ENCODE peak calls at places on chromosomes 11 and 22, in seven cellular contexts. J is breast epithelium, G is WTC11, L is astrocyte of the cerebellum, V is lower leg skin, Q is fibroblast of mammary gland, C is GM12878. N is an unnamed sample.

GRCh38 chr11:117761993-117762392 is 35.0 kb downstream of the DSCAML1 start:
- DNase-seq in J (no peak), C (no peak), L (no peak), Q (no peak), G (no peak), V (no peak), N (no peak)

GRCh38 chr11:111569476-111569875 is 29.0 kb downstream of the LAYN start:
- DNase-seq in G (no peak), L (no peak), C (no peak), J (no peak), V (no peak), Q (no peak), N (no peak)

GRCh38 chr11:72023335-72023734 is 24.6 kb downstream of the IL18BP start:
- DNase-seq in L (no peak), Q (no peak), G (no peak), V (no peak), J (no peak), C (no peak), N (no peak)

GRCh38 chr11:118980191-118980881 is 8.8 kb downstream of the FOXR1 start:
- DNase-seq in J (no peak), L (no peak), V (peak), G (peak), C (no peak), Q (no peak), N (peak)

GRCh38 chr11:118111744-118112035 is 24.9 kb upstream of the SMIM35 start:
- DNase-seq in Q (no peak), G (no peak), J (no peak), L (no peak), C (no peak), V (no peak), N (no peak)

GRCh38 chr11:43810929-43811596 is 69.6 kb upstream of the ALKBH3 start:
- DNase-seq in Q (peak), J (no peak), C (no peak), V (no peak), G (no peak), L (no peak), N (no peak)

GRCh38 chr11:66589996-66590675 is 2.7 kb downstream of the CCDC87 start:
- DNase-seq in V (no peak), Q (no peak), G (no peak), J (no peak), L (no peak), C (no peak), N (no peak)

GRCh38 chr22:24302591-24302990 is 32.0 kb downstream of the SPECC1L start:
- DNase-seq in J (no peak), G (no peak), Q (no peak), V (no peak), L (no peak), C (no peak), N (no peak)

GRCh38 chr11:87141980-87142514 is 104.3 kb downstream of the TMEM135 start:
- DNase-seq in L (no peak), C (no peak), V (no peak), G (no peak), Q (no peak), J (no peak), N (no peak)

GRCh38 chr11:73659961-73660360 is 13.6 kb downstream of the PLEKHB1 start:
- DNase-seq in G (no peak), L (no peak), V (no peak), Q (no peak), C (no peak), J (no peak), N (no peak)

GRCh38 chr11:69471329-69472052 is 10.0 kb upstream of the LINC01488 start:
- DNase-seq in L (no peak), G (no peak), Q (peak), C (no peak), J (no peak), V (no peak), N (no peak)

DNA sequence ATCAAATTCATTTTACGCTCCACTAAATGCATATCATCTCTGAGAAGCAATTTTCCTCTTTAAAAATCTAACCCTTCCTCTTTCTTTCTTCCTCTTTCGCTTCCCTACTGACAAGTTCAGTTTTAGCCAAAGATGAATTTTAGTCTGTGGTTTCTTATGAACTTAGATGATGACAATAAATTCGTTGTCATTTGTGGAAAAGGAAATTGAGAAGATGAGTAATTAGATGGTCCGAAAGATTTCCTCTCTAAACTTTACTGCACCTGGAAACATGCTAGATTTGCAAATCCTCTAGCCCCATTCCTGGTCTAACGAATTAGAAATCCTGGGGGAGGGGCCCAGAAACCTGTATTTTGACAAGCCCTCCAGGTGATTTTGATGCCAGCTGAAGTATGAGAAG is 855.4 kb upstream of the CHORDC1 start:
- DNase-seq in G (no peak), L (no peak), C (no peak), Q (no peak), V (no peak), J (no peak), N (no peak)
- TF ChIP-seq CTCF in G (no peak), L (no peak), C (no peak), Q (no peak), V (no peak), J (no peak), N (no peak)

DNA sequence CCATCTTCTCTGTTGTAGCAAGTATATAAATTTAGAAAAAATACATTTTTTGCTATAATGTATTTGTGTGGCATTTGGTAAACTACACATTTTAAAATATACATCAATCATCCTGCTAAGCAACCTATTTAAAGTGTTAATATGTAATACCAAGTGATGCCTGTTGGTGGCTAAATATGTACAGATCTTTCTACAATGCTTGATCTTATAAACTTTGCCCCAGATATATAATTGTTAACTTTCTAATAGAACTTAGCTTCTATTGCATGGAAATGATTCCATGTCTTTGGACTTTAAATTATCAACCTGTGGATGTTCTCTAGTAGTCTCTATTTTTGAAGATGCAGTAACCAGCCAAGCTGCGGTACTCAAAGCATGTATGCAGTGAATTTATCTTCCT is 1260.4 kb upstream of the RAG2 start:
- DNase-seq in G (no peak), L (no peak), C (no peak), V (no peak), J (no peak), Q (no peak), N (no peak)
- TF ChIP-seq CTCF in G (no peak), L (no peak), C (peak), V (no peak), J (no peak), Q (peak), N (no peak)

GRCh38 chr11:18253222-18253621 is 4.8 kb upstream of the SAA2 start:
- DNase-seq in L (no peak), C (no peak), V (no peak), G (no peak), Q (no peak), J (no peak), N (no peak)
- TF ChIP-seq CTCF in L (no peak), C (no peak), V (no peak), G (no peak), Q (no peak), J (no peak), N (no peak)

GRCh38 chr11:3773180-3773579 is 24.2 kb downstream of the NUP98 start:
- DNase-seq in Q (no peak), V (no peak), L (no peak), J (no peak), C (no peak), G (no peak), N (no peak)

GRCh38 chr11:3781423-3781822 is 15.9 kb downstream of the NUP98 start:
- DNase-seq in V (no peak), C (no peak), Q (peak), G (no peak), J (no peak), L (no peak), N (no peak)

DNA sequence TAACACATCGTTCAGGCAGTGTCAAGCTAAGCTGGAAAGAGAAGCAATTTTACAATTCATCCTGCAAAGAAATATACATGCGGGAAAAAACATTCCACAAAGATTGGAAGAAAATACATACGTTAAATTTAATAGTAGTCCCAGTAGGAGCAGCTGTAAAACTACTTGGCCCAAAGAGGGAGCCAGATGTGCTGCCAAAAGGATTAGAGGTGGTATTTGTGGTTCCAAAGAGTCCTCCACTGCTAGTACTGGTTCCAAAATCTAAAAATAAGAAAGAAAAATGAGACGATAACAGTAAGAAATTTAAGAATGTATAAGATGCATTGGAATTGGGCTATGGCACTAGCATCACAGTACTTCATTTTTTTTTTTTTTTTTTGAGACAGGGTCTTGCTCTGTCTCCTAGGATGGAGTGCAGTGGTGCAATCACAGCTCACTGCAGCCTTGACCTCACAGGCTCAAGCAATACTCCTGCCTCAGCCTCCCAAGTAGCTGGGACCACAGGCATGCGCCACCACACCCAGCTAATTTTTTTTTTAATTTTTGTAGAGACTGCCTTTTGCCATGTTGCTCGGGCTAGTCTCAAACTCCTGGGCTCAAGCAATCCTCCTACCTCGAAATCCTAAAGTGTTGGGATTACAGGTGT is 21.5 kb downstream of the NUP98 start:
- DNase-seq in C (no peak), G (no peak), V (no peak), Q (peak), L (no peak), J (no peak), N (no peak)
- TF ChIP-seq CTCF in C (no peak), G (no peak), V (no peak), Q (no peak), L (no peak), J (no peak), N (no peak)